ENCODE peak calls at places on chromosomes 7 and 10, in eight cellular contexts. O, E, T, F, A, U, V and W are unnamed samples.

GRCh38 chr10:12376211-12376610 is 26.9 kb downstream of the CAMK1D start:
- DNase-seq in O (no peak), A (no peak), U (no peak), F (no peak), V (no peak), T (no peak), E (no peak), W (no peak)

GRCh38 chr7:30062587-30062986 is 34.4 kb downstream of the PLEKHA8 start:
- DNase-seq in E (peak), T (no peak), V (peak), U (no peak), F (no peak), A (no peak), O (peak), W (no peak)

GRCh38 chr10:109773818-109774440 is 149.4 kb downstream of the XPNPEP1 start:
- DNase-seq in V (peak), A (no peak), U (no peak), E (peak), F (no peak), T (no peak), O (peak), W (no peak)

GRCh38 chr10:4088354-4089066 is 303.5 kb upstream of the KLF6 start:
- DNase-seq in F (peak), T (no peak), U (no peak), V (no peak), E (no peak), O (no peak), A (no peak), W (no peak)

GRCh38 chr7:99365318-99366141 is 9.0 kb upstream of the ARPC1B start:
- DNase-seq in F (peak), T (peak), A (peak), O (peak), V (no peak), U (peak), E (no peak), W (peak)

GRCh38 chr7:78296036-78296435 is 497.5 kb downstream of the PHTF2 start:
- DNase-seq in O (no peak), F (no peak), A (no peak), U (no peak), T (no peak), V (peak), E (peak), W (no peak)

GRCh38 chr10:44439436-44439835 is 54.5 kb upstream of the CXCL12 start:
- DNase-seq in A (no peak), V (no peak), E (no peak), U (no peak), T (no peak), F (no peak), O (no peak), W (no peak)

GRCh38 chr10:12221323-12222298 is 25.6 kb downstream of the CDC123 start:
- DNase-seq in U (no peak), A (no peak), V (no peak), E (no peak), F (no peak), T (no peak), O (peak), W (no peak)

GRCh38 chr7:46486264-46487206 is 565.5 kb upstream of the IGFBP3 start:
- DNase-seq in E (peak), V (peak), F (no peak), A (no peak), O (no peak), T (no peak), U (no peak), W (no peak)

GRCh38 chr7:74575083-74575803 is 82.3 kb upstream of the GTF2I start:
- DNase-seq in V (peak), A (no peak), E (peak), U (no peak), T (no peak), F (peak), O (peak), W (no peak)